ENCODE peak calls at places on chromosomes 7 and 10, in seven cellular contexts. One of them, this sample, is unnamed.

GRCh38 chr7:2128601-2129375 is 104.0 kb downstream of the MAD1L1 start:
- DNase-seq in HCT116: no peak
- DNase-seq in SK-N-SH: no peak
- DNase-seq in K562: no peak
- DNase-seq in GM12878: no peak
- DNase-seq in H1: no peak
- DNase-seq in HepG2: no peak
- DNase-seq in this sample: no peak

GRCh38 chr7:122887198-122887597 is 938 bp upstream of the CADPS2 start:
- DNase-seq in HCT116: peak; percentile 51
- DNase-seq in SK-N-SH: peak; percentile 42
- DNase-seq in K562: no peak
- DNase-seq in GM12878: no peak
- DNase-seq in H1: no peak
- DNase-seq in HepG2: peak; percentile 66
- DNase-seq in this sample: peak; percentile 72

GRCh38 chr10:57621466-57621865 is 646.2 kb downstream of the IPMK start:
- DNase-seq in HCT116: no peak
- DNase-seq in SK-N-SH: no peak
- DNase-seq in K562: no peak
- DNase-seq in GM12878: no peak
- DNase-seq in H1: no peak
- DNase-seq in HepG2: no peak
- DNase-seq in this sample: peak; percentile 30

GRCh38 chr7:7607010-7607409 is 33.5 kb upstream of the UMAD1 start:
- DNase-seq in HCT116: no peak
- DNase-seq in SK-N-SH: no peak
- DNase-seq in K562: no peak
- DNase-seq in GM12878: no peak
- DNase-seq in H1: no peak
- DNase-seq in HepG2: no peak
- DNase-seq in this sample: no peak

GRCh38 chr10:114289096-114289436 is 50.0 kb downstream of the VWA2 start:
- DNase-seq in HCT116: no peak
- DNase-seq in SK-N-SH: no peak
- DNase-seq in K562: no peak
- DNase-seq in GM12878: no peak
- DNase-seq in H1: no peak
- DNase-seq in HepG2: no peak
- DNase-seq in this sample: no peak

GRCh38 chr10:122152544-122152943 is 118.6 kb upstream of the BTBD16 start:
- DNase-seq in HCT116: no peak
- DNase-seq in SK-N-SH: no peak
- DNase-seq in K562: no peak
- DNase-seq in GM12878: no peak
- DNase-seq in H1: no peak
- DNase-seq in HepG2: no peak
- DNase-seq in this sample: no peak

GRCh38 chr10:1149793-1150637 is 93.8 kb downstream of the WDR37 start:
- DNase-seq in HCT116: no peak
- DNase-seq in SK-N-SH: peak; percentile 87
- DNase-seq in K562: peak; percentile 30
- DNase-seq in GM12878: no peak
- DNase-seq in H1: peak; percentile 33
- DNase-seq in HepG2: no peak
- DNase-seq in this sample: no peak

GRCh38 chr7:148852272-148852671 is 31.8 kb downstream of the EZH2 start:
- DNase-seq in HCT116: no peak
- DNase-seq in SK-N-SH: no peak
- DNase-seq in K562: no peak
- DNase-seq in GM12878: no peak
- DNase-seq in H1: no peak
- DNase-seq in HepG2: no peak
- DNase-seq in this sample: no peak

GRCh38 chr10:4837551-4837950 is 11.5 kb downstream of the AKR1E2 start:
- DNase-seq in HCT116: no peak
- DNase-seq in SK-N-SH: no peak
- DNase-seq in K562: no peak
- DNase-seq in GM12878: no peak
- DNase-seq in H1: no peak
- DNase-seq in HepG2: no peak
- DNase-seq in this sample: no peak

GRCh38 chr7:120740348-120740747 is 117.6 kb downstream of the TSPAN12 start:
- DNase-seq in HCT116: no peak
- DNase-seq in SK-N-SH: no peak
- DNase-seq in K562: no peak
- DNase-seq in GM12878: no peak
- DNase-seq in H1: no peak
- DNase-seq in HepG2: no peak
- DNase-seq in this sample: no peak

GRCh38 chr10:14074062-14074884 is 256.5 kb downstream of the FRMD4A start:
- DNase-seq in HCT116: peak; percentile 15
- DNase-seq in SK-N-SH: peak; percentile 71
- DNase-seq in K562: no peak
- DNase-seq in GM12878: no peak
- DNase-seq in H1: no peak
- DNase-seq in HepG2: peak; percentile 27
- DNase-seq in this sample: peak; percentile 43

GRCh38 chr7:23284861-23285260 is 14.3 kb upstream of the MALSU1 start:
- DNase-seq in HCT116: no peak
- DNase-seq in SK-N-SH: no peak
- DNase-seq in K562: no peak
- DNase-seq in GM12878: no peak
- DNase-seq in H1: no peak
- DNase-seq in HepG2: no peak
- DNase-seq in this sample: no peak

GRCh38 chr7:103660455-103661371 is 214.7 kb upstream of the SLC26A5 start:
- DNase-seq in HCT116: no peak
- DNase-seq in SK-N-SH: no peak
- DNase-seq in K562: no peak
- DNase-seq in GM12878: no peak
- DNase-seq in H1: no peak
- DNase-seq in HepG2: peak; percentile 100
- DNase-seq in this sample: peak; percentile 61

GRCh38 chr7:69349291-69349690 is 249.0 kb upstream of the AUTS2 start:
- DNase-seq in HCT116: no peak
- DNase-seq in SK-N-SH: no peak
- DNase-seq in K562: no peak
- DNase-seq in GM12878: no peak
- DNase-seq in H1: no peak
- DNase-seq in HepG2: no peak
- DNase-seq in this sample: no peak

GRCh38 chr10:133278577-133279265 is 2.1 kb upstream of the ADAM8 start:
- DNase-seq in HCT116: no peak
- DNase-seq in SK-N-SH: no peak
- DNase-seq in K562: peak; percentile 81
- DNase-seq in GM12878: no peak
- DNase-seq in H1: no peak
- DNase-seq in HepG2: peak; percentile 72
- DNase-seq in this sample: peak; percentile 52

GRCh38 chr7:149832332-149833041 is 5.7 kb upstream of the ZNF862 start:
- DNase-seq in HCT116: no peak
- DNase-seq in SK-N-SH: no peak
- DNase-seq in K562: no peak
- DNase-seq in GM12878: no peak
- DNase-seq in H1: no peak
- DNase-seq in HepG2: no peak
- DNase-seq in this sample: no peak

GRCh38 chr10:89929282-89930026 is 228.1 kb downstream of the KIF20B start:
- DNase-seq in HCT116: no peak
- DNase-seq in SK-N-SH: no peak
- DNase-seq in K562: no peak
- DNase-seq in GM12878: peak; percentile 44
- DNase-seq in H1: no peak
- DNase-seq in HepG2: no peak
- DNase-seq in this sample: no peak

GRCh38 chr10:110069502-110069982 is 61.8 kb downstream of the ADD3 start:
- DNase-seq in HCT116: no peak
- DNase-seq in SK-N-SH: no peak
- DNase-seq in K562: no peak
- DNase-seq in GM12878: no peak
- DNase-seq in H1: no peak
- DNase-seq in HepG2: no peak
- DNase-seq in this sample: no peak

GRCh38 chr10:37680243-37680683 is 177.1 kb downstream of the ZNF248 start:
- DNase-seq in HCT116: no peak
- DNase-seq in SK-N-SH: no peak
- DNase-seq in K562: peak; percentile 59
- DNase-seq in GM12878: no peak
- DNase-seq in H1: no peak
- DNase-seq in HepG2: no peak
- DNase-seq in this sample: no peak

GRCh38 chr10:124351481-124352220 is 67.1 kb downstream of the OAT start:
- DNase-seq in HCT116: no peak
- DNase-seq in SK-N-SH: no peak
- DNase-seq in K562: no peak
- DNase-seq in GM12878: no peak
- DNase-seq in H1: no peak
- DNase-seq in HepG2: no peak
- DNase-seq in this sample: no peak

GRCh38 chr10:106181491-106181890 is 983.0 kb downstream of the SORCS1 start:
- DNase-seq in HCT116: no peak
- DNase-seq in SK-N-SH: no peak
- DNase-seq in K562: no peak
- DNase-seq in GM12878: no peak
- DNase-seq in H1: no peak
- DNase-seq in HepG2: no peak
- DNase-seq in this sample: no peak

GRCh38 chr7:117673839-117674238 is 194.0 kb downstream of the CFTR start:
- DNase-seq in HCT116: peak; percentile 24
- DNase-seq in SK-N-SH: peak; percentile 5
- DNase-seq in K562: no peak
- DNase-seq in GM12878: no peak
- DNase-seq in H1: no peak
- DNase-seq in HepG2: peak; percentile 7
- DNase-seq in this sample: peak; percentile 59

DNA sequence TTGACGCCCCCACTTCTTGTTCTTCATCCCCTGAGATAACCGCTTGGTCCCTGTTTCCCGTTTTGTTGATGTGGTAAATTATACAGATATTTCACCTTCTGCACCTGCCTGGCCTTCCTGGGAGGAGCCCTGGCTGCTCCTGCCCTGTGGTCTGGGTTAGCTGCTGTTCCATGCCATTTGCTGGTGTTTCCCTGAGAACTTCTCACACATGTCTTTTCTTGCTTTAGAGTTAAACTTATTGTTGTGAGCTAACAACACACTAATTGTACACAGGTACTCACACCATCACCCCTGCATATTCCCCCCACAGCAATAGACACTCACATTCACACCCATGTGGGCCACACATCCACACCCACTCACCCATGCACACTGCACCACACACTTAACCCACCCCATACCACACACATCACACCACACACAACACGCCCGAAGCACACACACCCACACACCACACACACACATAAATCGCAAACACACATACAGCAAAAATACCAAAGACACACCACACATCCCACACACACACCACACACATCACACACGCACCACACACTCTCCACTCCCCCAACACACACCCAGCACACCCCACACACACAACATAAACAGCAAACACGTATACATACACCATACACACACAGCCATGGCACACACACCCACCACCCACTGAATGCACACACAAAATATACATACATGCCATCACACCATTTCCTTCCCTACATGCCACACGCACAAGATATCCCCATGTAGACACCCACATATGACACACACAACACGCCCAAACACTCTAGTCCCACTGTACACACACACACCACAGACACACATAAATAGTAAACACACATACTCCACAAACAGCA is 19.4 kb upstream of the ANTXRL start:
- DNase-seq in HCT116: no peak
- DNase-seq in SK-N-SH: no peak
- DNase-seq in K562: no peak
- DNase-seq in GM12878: no peak
- DNase-seq in H1: no peak
- DNase-seq in HepG2: no peak
- DNase-seq in this sample: no peak
- TF ChIP-seq JUND in HCT116: no peak
- TF ChIP-seq JUND in SK-N-SH: no peak
- TF ChIP-seq JUND in K562: no peak
- TF ChIP-seq JUND in GM12878: no peak
- TF ChIP-seq JUND in H1: no peak
- TF ChIP-seq JUND in HepG2: no peak
- TF ChIP-seq JUND in this sample: no peak

GRCh38 chr10:50885097-50885859 is at the start of gene A1CF:
- DNase-seq in HCT116: no peak
- DNase-seq in SK-N-SH: no peak
- DNase-seq in K562: no peak
- DNase-seq in GM12878: no peak
- DNase-seq in H1: no peak
- DNase-seq in HepG2: peak; percentile 89
- DNase-seq in this sample: no peak
- TF ChIP-seq JUND in HCT116: no peak
- TF ChIP-seq JUND in SK-N-SH: no peak
- TF ChIP-seq JUND in K562: no peak
- TF ChIP-seq JUND in GM12878: no peak
- TF ChIP-seq JUND in H1: no peak
- TF ChIP-seq JUND in HepG2: no peak
- TF ChIP-seq JUND in this sample: no peak

GRCh38 chr7:45347804-45348203 is 190.2 kb downstream of the RAMP3 start:
- DNase-seq in HCT116: no peak
- DNase-seq in SK-N-SH: peak; percentile 85
- DNase-seq in K562: no peak
- DNase-seq in GM12878: no peak
- DNase-seq in H1: no peak
- DNase-seq in HepG2: no peak
- DNase-seq in this sample: no peak
- TF ChIP-seq JUND in HCT116: no peak
- TF ChIP-seq JUND in SK-N-SH: no peak
- TF ChIP-seq JUND in K562: peak; percentile 94
- TF ChIP-seq JUND in GM12878: no peak
- TF ChIP-seq JUND in H1: no peak
- TF ChIP-seq JUND in HepG2: no peak
- TF ChIP-seq JUND in this sample: no peak

DNA sequence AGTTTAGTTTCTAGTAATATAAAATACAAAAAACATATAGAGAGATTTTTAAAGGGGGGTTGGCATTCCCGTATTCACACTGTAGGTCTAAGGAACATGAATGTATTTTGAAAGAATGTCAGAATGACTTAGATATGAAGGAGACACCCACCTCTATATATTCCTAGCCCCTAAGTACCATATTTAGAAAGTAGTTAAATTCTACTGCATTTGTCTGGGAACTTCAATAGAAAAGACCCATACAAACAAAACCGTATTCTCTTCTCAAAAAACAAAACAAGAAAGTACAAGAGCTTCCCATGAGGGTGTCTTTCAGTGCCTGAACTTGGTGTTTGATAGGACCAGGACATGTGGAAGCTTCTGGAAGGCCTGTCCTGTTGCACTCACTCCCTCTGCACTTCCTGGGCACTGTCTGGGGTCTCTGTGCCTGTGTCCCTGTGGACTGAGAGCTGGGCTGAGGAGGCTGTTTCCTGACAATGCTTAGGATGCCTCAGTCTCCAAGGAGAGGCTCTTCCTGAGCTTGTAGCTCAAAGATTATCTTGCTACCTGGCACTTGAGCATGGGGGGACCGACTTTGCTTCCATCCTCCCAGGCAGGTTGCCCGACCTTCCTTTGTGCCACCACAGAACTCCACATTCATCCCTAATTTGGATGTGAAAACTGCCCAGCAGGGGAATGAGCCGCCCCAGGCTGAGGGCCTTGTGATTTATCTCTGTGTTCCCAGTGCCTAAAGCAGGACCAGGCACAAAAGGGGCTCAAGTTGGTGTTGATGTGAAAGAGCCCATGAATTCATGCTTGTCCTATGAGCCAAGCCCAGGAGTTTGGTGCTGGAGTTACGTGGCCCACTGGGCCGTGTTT is 44.4 kb upstream of the KLF6 start:
- DNase-seq in HCT116: no peak
- DNase-seq in SK-N-SH: no peak
- DNase-seq in K562: no peak
- DNase-seq in GM12878: no peak
- DNase-seq in H1: no peak
- DNase-seq in HepG2: no peak
- DNase-seq in this sample: no peak
- TF ChIP-seq JUND in HCT116: no peak
- TF ChIP-seq JUND in SK-N-SH: no peak
- TF ChIP-seq JUND in K562: no peak
- TF ChIP-seq JUND in GM12878: no peak
- TF ChIP-seq JUND in H1: no peak
- TF ChIP-seq JUND in HepG2: no peak
- TF ChIP-seq JUND in this sample: no peak